ENCODE peak calls at places on chromosomes 6 and 20, in six cellular contexts. U, C, Q, Z, R and J are unnamed samples.
A peak's percentile ranks its signal among the peaks of the same experiment; 100 is the strongest.

GRCh38 chr6:148520109-148520841 is 177.6 kb downstream of the SASH1 start:
- DNase-seq in C (peak; percentile 65), R (no peak), Q (no peak), Z (no peak), U (no peak), J (no peak)

GRCh38 chr6:141677598-141678211 is 455.0 kb upstream of the GJE1 start:
- DNase-seq in Z (peak; percentile 32), U (peak; percentile 47), Q (no peak), R (peak; percentile 43), C (no peak), J (peak; percentile 20)

GRCh38 chr6:117346142-117346930 is 79.4 kb downstream of the ROS1 start:
- DNase-seq in Z (peak; percentile 3), U (peak; percentile 28), C (no peak), Q (peak; percentile 8), R (peak; percentile 23), J (no peak)

GRCh38 chr6:160756021-160756420 is 54.0 kb downstream of the PLG start:
- DNase-seq in U (no peak), Q (no peak), C (no peak), Z (no peak), R (no peak), J (no peak)

GRCh38 chr6:74482180-74482579 is 723.7 kb downstream of the COL12A1 start:
- DNase-seq in C (no peak), U (no peak), Z (no peak), R (no peak), Q (no peak), J (no peak)

GRCh38 chr6:2404211-2404929 is 159.0 kb upstream of the GMDS start:
- DNase-seq in U (no peak), Z (no peak), C (no peak), Q (no peak), R (no peak), J (no peak)

GRCh38 chr6:88290432-88290831 is 124.3 kb upstream of the CNR1 start:
- DNase-seq in Q (no peak), U (no peak), Z (no peak), R (no peak), C (peak; percentile 9), J (no peak)

GRCh38 chr6:27188885-27189418 is 58.5 kb upstream of the PRSS16 start:
- DNase-seq in Q (peak; percentile 55), C (peak; percentile 50), R (peak; percentile 66), U (peak; percentile 83), Z (peak; percentile 93), J (peak; percentile 57)

GRCh38 chr6:36050305-36050704 is 22.7 kb downstream of the MAPK14 start:
- DNase-seq in Z (no peak), Q (no peak), U (no peak), R (no peak), C (no peak), J (no peak)

GRCh38 chr6:92271101-92271500 is 1148.3 kb downstream of the EPHA7 start:
- DNase-seq in C (no peak), Q (no peak), Z (no peak), U (no peak), R (no peak), J (no peak)

GRCh38 chr6:144008501-144009245 is 614 bp upstream of the PLAGL1 start:
- DNase-seq in R (no peak), U (no peak), Q (no peak), C (no peak), Z (no peak), J (no peak)
- TF ChIP-seq BHLHE40 in R (no peak), U (no peak), Q (no peak), C (no peak), Z (no peak), J (no peak)

GRCh38 chr6:151681426-151682059 is 125.9 kb upstream of the ESR1 start:
- DNase-seq in Q (no peak), U (no peak), R (peak; percentile 28), Z (no peak), C (no peak), J (no peak)

GRCh38 chr6:151680846-151681425 is 126.5 kb upstream of the ESR1 start:
- DNase-seq in U (no peak), C (no peak), Z (no peak), R (no peak), Q (no peak), J (no peak)

GRCh38 chr6:151677427-151677826 is 130.1 kb upstream of the ESR1 start:
- DNase-seq in U (no peak), R (no peak), Z (no peak), C (no peak), Q (no peak), J (no peak)

GRCh38 chr6:151679941-151680340 is 127.5 kb upstream of the ESR1 start:
- DNase-seq in U (no peak), R (no peak), C (no peak), Q (no peak), Z (no peak), J (no peak)

GRCh38 chr6:151679081-151679480 is 128.4 kb upstream of the ESR1 start:
- DNase-seq in U (peak; percentile 18), Z (peak; percentile 22), C (no peak), Q (no peak), R (no peak), J (no peak)
- TF ChIP-seq BHLHE40 in U (no peak), Z (no peak), C (no peak), Q (no peak), R (no peak), J (no peak)

GRCh38 chr20:63830821-63831593 is at the start of gene ZBTB46:
- DNase-seq in Q (peak; percentile 75), R (no peak), U (peak; percentile 49), Z (peak; percentile 77), C (no peak), J (peak; percentile 95)
- TF ChIP-seq BHLHE40 in Q (no peak), R (no peak), U (no peak), Z (no peak), C (no peak), J (no peak)

GRCh38 chr6:168968228-168968627 is 285.4 kb downstream of the THBS2 start:
- DNase-seq in R (peak; percentile 44), Q (no peak), C (no peak), U (peak; percentile 53), Z (peak; percentile 17), J (peak; percentile 46)
- TF ChIP-seq BHLHE40 in R (peak; percentile 75), Q (no peak), C (no peak), U (peak; percentile 82), Z (peak; percentile 85), J (no peak)

GRCh38 chr6:10051283-10051682 is 363.6 kb downstream of the TFAP2A start:
- DNase-seq in C (no peak), R (no peak), Q (no peak), Z (no peak), U (no peak), J (no peak)
- TF ChIP-seq BHLHE40 in C (no peak), R (no peak), Q (no peak), Z (no peak), U (no peak), J (no peak)

GRCh38 chr6:105250523-105250922 is 70.7 kb upstream of the POPDC3 start:
- DNase-seq in R (no peak), Q (no peak), U (no peak), Z (no peak), C (no peak), J (no peak)
- TF ChIP-seq BHLHE40 in R (no peak), Q (no peak), U (no peak), Z (no peak), C (no peak), J (no peak)

GRCh38 chr20:18087054-18087453 is 29.3 kb upstream of the OVOL2 start:
- DNase-seq in Z (no peak), R (no peak), Q (no peak), C (no peak), U (no peak), J (no peak)

GRCh38 chr20:18092890-18093289 is 35.2 kb upstream of the OVOL2 start:
- DNase-seq in Q (no peak), U (no peak), C (no peak), R (no peak), Z (no peak), J (no peak)

GRCh38 chr20:18091624-18092023 is 33.9 kb upstream of the OVOL2 start:
- DNase-seq in U (no peak), Z (peak; percentile 3), C (no peak), Q (no peak), R (no peak), J (no peak)

GRCh38 chr20:18090477-18090876 is 32.8 kb upstream of the OVOL2 start:
- DNase-seq in R (no peak), Q (no peak), U (no peak), Z (no peak), C (no peak), J (no peak)

DNA sequence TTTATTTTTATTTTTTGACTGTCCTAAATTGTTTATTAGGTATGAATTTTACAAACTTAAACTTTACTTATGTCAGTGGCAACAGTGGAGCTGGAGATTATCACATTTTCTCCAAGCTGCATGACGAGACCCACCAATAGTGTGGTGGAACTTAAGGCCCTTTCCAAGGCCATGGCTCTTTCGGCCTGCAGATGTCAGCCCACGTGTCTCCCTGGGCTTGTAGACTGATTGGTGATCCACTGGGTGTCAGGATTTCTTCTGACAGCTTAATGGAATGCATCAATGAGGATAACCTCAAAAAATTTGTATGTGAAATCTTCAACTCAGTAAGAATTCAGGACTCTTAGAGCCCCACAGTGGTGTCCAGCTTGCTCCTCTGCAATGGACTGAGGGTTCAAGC is 32.3 kb upstream of the OVOL2 start:
- DNase-seq in Z (peak; percentile 9), C (no peak), R (peak; percentile 32), Q (no peak), U (no peak), J (no peak)
- TF ChIP-seq BHLHE40 in Z (no peak), C (no peak), R (no peak), Q (no peak), U (no peak), J (no peak)

GRCh38 chr6:79946773-79947190 is 571 bp downstream of the ELOVL4 start:
- DNase-seq in U (peak; percentile 18), Q (peak; percentile 5), R (no peak), Z (no peak), C (no peak), J (peak; percentile 28)
- TF ChIP-seq BHLHE40 in U (no peak), Q (no peak), R (no peak), Z (no peak), C (no peak), J (no peak)

DNA sequence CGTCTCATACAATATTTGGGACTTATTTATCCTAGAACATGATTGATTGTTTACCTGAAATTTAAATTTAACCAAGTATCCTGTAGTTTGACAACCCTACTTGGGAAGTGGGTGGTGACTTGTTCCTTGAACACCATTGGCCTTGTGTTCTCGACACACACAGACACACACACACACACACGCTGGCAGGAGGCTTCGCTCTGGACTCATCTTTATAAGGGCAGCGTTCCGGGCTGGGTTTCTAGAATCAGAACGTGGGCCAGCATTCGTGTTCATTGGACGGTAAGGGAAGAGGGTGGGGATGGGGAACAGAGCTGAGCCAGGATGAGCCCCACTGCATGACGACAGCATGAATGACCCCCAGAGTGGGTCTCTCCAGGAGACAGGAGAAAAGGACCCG is 16.2 kb upstream of the SSTR4 start:
- DNase-seq in R (no peak), Z (no peak), U (no peak), C (no peak), Q (no peak), J (no peak)
- TF ChIP-seq BHLHE40 in R (no peak), Z (no peak), U (no peak), C (no peak), Q (no peak), J (no peak)

GRCh38 chr6:9121551-9121950 is 686.2 kb upstream of the SLC35B3 start:
- DNase-seq in Q (no peak), U (peak; percentile 36), C (no peak), R (no peak), Z (no peak), J (no peak)
- TF ChIP-seq BHLHE40 in Q (no peak), U (no peak), C (no peak), R (no peak), Z (no peak), J (no peak)